ENCODE peak calls at places on chromosome 9, in six cellular contexts. One of them, this sample, is unnamed.

GRCh38 chr9:112377684-112378344 is 2.1 kb upstream of the HSDL2 start:
- DNase-seq in mesenchymal stem cell: no peak
- DNase-seq in fibroblast of lung: no peak
- DNase-seq in endodermal cell: no peak
- DNase-seq in spleen: no peak
- DNase-seq in GM23338: no peak
- DNase-seq in this sample: no peak

GRCh38 chr9:105413486-105414068 is 34.3 kb upstream of the FSD1L start:
- DNase-seq in mesenchymal stem cell: peak
- DNase-seq in fibroblast of lung: peak
- DNase-seq in endodermal cell: peak
- DNase-seq in spleen: no peak
- DNase-seq in GM23338: peak
- DNase-seq in this sample: no peak

GRCh38 chr9:116190997-116191396 is 37.4 kb downstream of the PAPPA start:
- DNase-seq in mesenchymal stem cell: peak
- DNase-seq in fibroblast of lung: peak
- DNase-seq in endodermal cell: no peak
- DNase-seq in spleen: no peak
- DNase-seq in GM23338: no peak
- DNase-seq in this sample: no peak

GRCh38 chr9:133932633-133933032 is 59.5 kb downstream of the VAV2 start:
- DNase-seq in mesenchymal stem cell: no peak
- DNase-seq in fibroblast of lung: no peak
- DNase-seq in endodermal cell: no peak
- DNase-seq in spleen: no peak
- DNase-seq in GM23338: no peak
- DNase-seq in this sample: no peak

GRCh38 chr9:27125030-27125429 is 16.0 kb downstream of the TEK start:
- DNase-seq in mesenchymal stem cell: peak
- DNase-seq in fibroblast of lung: peak
- DNase-seq in endodermal cell: no peak
- DNase-seq in spleen: no peak
- DNase-seq in GM23338: no peak
- DNase-seq in this sample: no peak

GRCh38 chr9:89497181-89497963 is 541 bp downstream of the SEMA4D start:
- DNase-seq in mesenchymal stem cell: no peak
- DNase-seq in fibroblast of lung: no peak
- DNase-seq in endodermal cell: peak
- DNase-seq in spleen: peak
- DNase-seq in GM23338: peak
- DNase-seq in this sample: peak

GRCh38 chr9:94584555-94584954 is 9.1 kb downstream of the FBP2 start:
- DNase-seq in mesenchymal stem cell: no peak
- DNase-seq in fibroblast of lung: no peak
- DNase-seq in endodermal cell: no peak
- DNase-seq in spleen: no peak
- DNase-seq in GM23338: no peak
- DNase-seq in this sample: no peak

GRCh38 chr9:104074876-104075275 is 19.2 kb upstream of the SMC2 start:
- DNase-seq in mesenchymal stem cell: peak
- DNase-seq in fibroblast of lung: peak
- DNase-seq in endodermal cell: no peak
- DNase-seq in spleen: no peak
- DNase-seq in GM23338: no peak
- DNase-seq in this sample: no peak

GRCh38 chr9:32426278-32426939 is 42.0 kb downstream of the ACO1 start:
- DNase-seq in mesenchymal stem cell: peak
- DNase-seq in fibroblast of lung: peak
- DNase-seq in endodermal cell: no peak
- DNase-seq in spleen: no peak
- DNase-seq in GM23338: no peak
- DNase-seq in this sample: no peak

GRCh38 chr9:16352791-16353401 is 517.6 kb downstream of the BNC2 start:
- DNase-seq in mesenchymal stem cell: peak
- DNase-seq in fibroblast of lung: peak
- DNase-seq in endodermal cell: no peak
- DNase-seq in spleen: no peak
- DNase-seq in GM23338: no peak
- DNase-seq in this sample: no peak

GRCh38 chr9:134570726-134571325 is 70.8 kb upstream of the COL5A1 start:
- DNase-seq in mesenchymal stem cell: no peak
- DNase-seq in fibroblast of lung: no peak
- DNase-seq in endodermal cell: peak
- DNase-seq in spleen: no peak
- DNase-seq in GM23338: no peak
- DNase-seq in this sample: no peak

GRCh38 chr9:31137850-31138160 is 1246.6 kb upstream of the ACO1 start:
- DNase-seq in mesenchymal stem cell: peak
- DNase-seq in fibroblast of lung: no peak
- DNase-seq in endodermal cell: no peak
- DNase-seq in spleen: no peak
- DNase-seq in GM23338: no peak
- DNase-seq in this sample: no peak

GRCh38 chr9:35847786-35848185 is 18.8 kb downstream of the TMEM8B start:
- DNase-seq in mesenchymal stem cell: no peak
- DNase-seq in fibroblast of lung: no peak
- DNase-seq in endodermal cell: no peak
- DNase-seq in spleen: no peak
- DNase-seq in GM23338: no peak
- DNase-seq in this sample: no peak
- H3K27ac ChIP-seq in mesenchymal stem cell: peak
- H3K27ac ChIP-seq in fibroblast of lung: peak
- H3K27ac ChIP-seq in endodermal cell: no peak
- H3K27ac ChIP-seq in spleen: peak
- H3K27ac ChIP-seq in GM23338: no peak
- H3K27ac ChIP-seq in this sample: no peak

GRCh38 chr9:136586391-136586790 is 40.5 kb upstream of the NOTCH1 start:
- DNase-seq in mesenchymal stem cell: no peak
- DNase-seq in fibroblast of lung: no peak
- DNase-seq in endodermal cell: no peak
- DNase-seq in spleen: no peak
- DNase-seq in GM23338: no peak
- DNase-seq in this sample: no peak

GRCh38 chr9:136587145-136587943 is 41.5 kb upstream of the NOTCH1 start:
- DNase-seq in mesenchymal stem cell: peak
- DNase-seq in fibroblast of lung: peak
- DNase-seq in endodermal cell: peak
- DNase-seq in spleen: peak
- DNase-seq in GM23338: peak
- DNase-seq in this sample: no peak

GRCh38 chr9:136589766-136590740 is 44.2 kb upstream of the NOTCH1 start:
- DNase-seq in mesenchymal stem cell: no peak
- DNase-seq in fibroblast of lung: no peak
- DNase-seq in endodermal cell: no peak
- DNase-seq in spleen: no peak
- DNase-seq in GM23338: no peak
- DNase-seq in this sample: no peak

GRCh38 chr9:136588663-136589464 is 43.0 kb upstream of the NOTCH1 start:
- DNase-seq in mesenchymal stem cell: no peak
- DNase-seq in fibroblast of lung: no peak
- DNase-seq in endodermal cell: peak
- DNase-seq in spleen: no peak
- DNase-seq in GM23338: no peak
- DNase-seq in this sample: no peak

DNA sequence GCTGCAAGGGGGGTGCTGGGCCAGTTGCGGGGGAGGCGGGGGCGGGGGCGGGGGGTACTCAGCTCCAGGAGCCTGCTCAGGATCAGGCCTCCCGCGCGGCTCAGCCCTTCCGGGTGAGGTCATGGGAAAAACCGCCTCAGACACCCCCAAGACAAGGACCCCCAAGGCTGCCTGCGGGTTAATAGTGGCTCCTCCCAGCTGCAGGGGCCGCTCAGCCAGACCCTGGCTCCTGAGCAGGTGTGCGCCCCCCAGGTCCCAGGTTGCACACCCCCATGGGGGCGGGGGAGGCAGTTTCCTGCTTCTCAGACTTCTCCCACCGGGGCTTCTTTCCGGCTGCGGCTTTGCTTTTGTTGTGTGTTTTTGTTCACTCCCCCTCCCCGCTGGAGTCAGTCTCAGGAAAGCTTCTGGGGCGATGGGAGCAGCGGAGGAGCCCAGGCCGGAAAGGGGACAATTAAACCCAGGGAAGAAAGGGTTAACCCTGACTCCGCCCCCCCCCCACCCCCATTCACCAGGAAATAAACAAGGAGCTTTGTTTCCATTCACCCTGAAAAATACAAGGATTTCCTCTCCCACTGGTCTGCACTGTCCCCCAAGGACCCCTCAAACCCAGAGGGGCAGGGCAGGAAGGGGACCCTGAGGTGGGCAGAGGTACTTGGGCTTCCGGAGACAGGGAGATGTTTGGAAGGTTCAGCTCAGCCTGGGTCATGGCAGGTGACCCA is 42.3 kb upstream of the NOTCH1 start:
- DNase-seq in mesenchymal stem cell: peak
- DNase-seq in fibroblast of lung: no peak
- DNase-seq in endodermal cell: peak
- DNase-seq in spleen: no peak
- DNase-seq in GM23338: peak
- DNase-seq in this sample: no peak
- H3K27ac ChIP-seq in mesenchymal stem cell: peak
- H3K27ac ChIP-seq in fibroblast of lung: no peak
- H3K27ac ChIP-seq in endodermal cell: peak
- H3K27ac ChIP-seq in spleen: no peak
- H3K27ac ChIP-seq in GM23338: peak
- H3K27ac ChIP-seq in this sample: no peak

DNA sequence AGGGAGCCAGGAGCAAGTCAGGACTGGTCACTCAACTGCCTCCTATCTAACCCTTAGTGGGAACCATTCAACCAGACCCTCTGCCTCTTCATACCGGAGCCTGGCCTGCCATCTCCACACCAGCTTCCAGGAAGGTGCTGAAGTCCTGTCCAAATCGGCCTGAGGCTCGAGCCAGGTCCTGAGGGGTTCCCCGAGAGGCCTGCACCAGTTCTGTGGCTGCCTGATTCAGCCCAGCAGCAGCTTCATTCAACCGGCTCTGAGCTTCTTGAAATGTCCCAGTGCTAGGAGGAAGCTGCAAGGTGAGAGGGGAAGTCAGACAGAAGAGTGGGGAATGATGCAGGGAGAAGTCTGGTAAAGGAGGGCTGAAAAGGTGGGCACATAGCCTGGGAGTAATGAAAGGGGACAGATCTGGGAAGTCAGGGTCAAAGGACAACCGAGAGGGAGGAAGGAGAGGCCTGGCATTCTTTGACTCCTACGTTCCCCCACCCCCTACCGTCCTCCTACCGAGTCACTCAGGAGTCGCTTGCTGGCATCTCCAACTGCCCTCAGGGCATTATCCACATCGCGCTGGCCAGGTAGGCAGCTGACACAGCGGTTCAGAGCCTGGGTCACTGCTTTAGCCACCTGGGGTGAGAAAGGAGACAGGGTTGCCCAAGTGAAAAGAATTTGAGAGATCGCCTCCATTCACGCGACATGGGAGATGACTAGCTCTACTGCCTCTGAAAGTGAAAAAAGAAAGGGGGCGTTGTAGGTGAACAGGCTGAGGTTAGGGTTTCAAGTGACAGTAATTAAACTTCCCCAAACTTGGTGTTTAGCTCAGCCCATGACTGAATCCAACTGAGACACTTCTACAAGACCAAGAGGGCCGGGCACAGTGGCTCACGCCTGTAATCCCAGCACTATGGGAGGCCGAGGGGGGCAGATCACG is 20.2 kb downstream of the TLN1 start:
- DNase-seq in mesenchymal stem cell: no peak
- DNase-seq in fibroblast of lung: no peak
- DNase-seq in endodermal cell: no peak
- DNase-seq in spleen: no peak
- DNase-seq in GM23338: no peak
- DNase-seq in this sample: no peak
- H3K27ac ChIP-seq in mesenchymal stem cell: no peak
- H3K27ac ChIP-seq in fibroblast of lung: no peak
- H3K27ac ChIP-seq in endodermal cell: no peak
- H3K27ac ChIP-seq in spleen: no peak
- H3K27ac ChIP-seq in GM23338: no peak
- H3K27ac ChIP-seq in this sample: no peak

DNA sequence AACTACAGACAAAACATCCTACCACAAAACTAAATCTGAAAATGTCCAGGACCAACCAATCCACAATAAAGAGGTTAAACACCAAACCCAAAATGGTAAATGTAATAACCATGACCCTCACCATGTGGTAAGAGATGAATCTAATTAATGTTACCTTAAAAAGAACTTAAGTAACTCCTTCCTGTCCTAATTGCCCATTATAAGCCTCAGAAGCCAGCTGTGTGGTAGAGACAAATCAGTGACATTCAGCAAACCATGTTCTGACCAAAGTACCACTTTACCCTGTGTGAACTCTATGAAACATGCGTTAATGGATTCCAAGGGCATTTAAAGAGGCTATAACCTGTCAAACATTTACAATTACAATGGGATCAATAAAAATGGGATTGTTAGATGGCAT is 25.0 kb downstream of the LPAR1 start:
- DNase-seq in mesenchymal stem cell: no peak
- DNase-seq in fibroblast of lung: no peak
- DNase-seq in endodermal cell: no peak
- DNase-seq in spleen: no peak
- DNase-seq in GM23338: no peak
- DNase-seq in this sample: no peak
- H3K27ac ChIP-seq in mesenchymal stem cell: no peak
- H3K27ac ChIP-seq in fibroblast of lung: no peak
- H3K27ac ChIP-seq in endodermal cell: no peak
- H3K27ac ChIP-seq in spleen: no peak
- H3K27ac ChIP-seq in GM23338: no peak
- H3K27ac ChIP-seq in this sample: no peak

GRCh38 chr9:96620155-96620514 is 492 bp upstream of the CDC14B start:
- DNase-seq in mesenchymal stem cell: no peak
- DNase-seq in fibroblast of lung: no peak
- DNase-seq in endodermal cell: no peak
- DNase-seq in spleen: no peak
- DNase-seq in GM23338: no peak
- DNase-seq in this sample: no peak
- H3K27ac ChIP-seq in mesenchymal stem cell: no peak
- H3K27ac ChIP-seq in fibroblast of lung: peak
- H3K27ac ChIP-seq in endodermal cell: no peak
- H3K27ac ChIP-seq in spleen: no peak
- H3K27ac ChIP-seq in GM23338: peak
- H3K27ac ChIP-seq in this sample: no peak

GRCh38 chr9:72364679-72365524 is at the start of gene ZFAND5:
- DNase-seq in mesenchymal stem cell: peak
- DNase-seq in fibroblast of lung: peak
- DNase-seq in endodermal cell: peak
- DNase-seq in spleen: peak
- DNase-seq in GM23338: peak
- DNase-seq in this sample: peak
- H3K27ac ChIP-seq in mesenchymal stem cell: peak
- H3K27ac ChIP-seq in fibroblast of lung: peak
- H3K27ac ChIP-seq in endodermal cell: peak
- H3K27ac ChIP-seq in spleen: peak
- H3K27ac ChIP-seq in GM23338: peak
- H3K27ac ChIP-seq in this sample: peak